ENCODE peak calls at places on chromosomes 5 and 9, in ten cellular contexts. P is GM23338, C is HCT116, X is spleen, A is stomach, D is sigmoid colon, H is SK-N-SH, R is vagina, V is K562, F is HL-60. J is an unnamed sample.

GRCh38 chr9:68779558-68780376 is 74.7 kb downstream of the PIP5K1B start:
- DNase-seq in P (peak), C (peak), X (peak), A (peak), D (peak), H (peak), R (no peak), V (peak), F (peak), J (peak)

GRCh38 chr9:105419981-105420597 is 27.7 kb upstream of the FSD1L start:
- DNase-seq in P (no peak), C (no peak), X (no peak), A (no peak), D (no peak), H (no peak), R (no peak), V (no peak), F (no peak), J (no peak)

GRCh38 chr5:107764282-107764681 is 93.5 kb upstream of the EFNA5 start:
- DNase-seq in P (no peak), C (no peak), X (no peak), A (no peak), D (no peak), H (no peak), R (no peak), V (no peak), F (no peak), J (no peak)

GRCh38 chr9:122580360-122580759 is 2.8 kb downstream of the OR1L8 start:
- DNase-seq in P (no peak), C (peak), X (no peak), A (no peak), D (no peak), H (no peak), R (no peak), V (peak), F (no peak), J (no peak)

GRCh38 chr9:124661184-124661755 is 109.8 kb downstream of the NR6A1 start:
- DNase-seq in P (no peak), C (no peak), X (no peak), A (no peak), D (no peak), H (no peak), R (no peak), V (peak), F (no peak), J (no peak)

GRCh38 chr5:158380661-158381060 is 521.7 kb upstream of the CLINT1 start:
- DNase-seq in P (no peak), C (no peak), X (no peak), A (no peak), D (no peak), H (no peak), R (no peak), V (no peak), F (no peak), J (no peak)

GRCh38 chr5:127754727-127755126 is 51.5 kb downstream of the CCDC192 start:
- DNase-seq in P (no peak), C (no peak), X (peak), A (peak), D (no peak), H (no peak), R (no peak), V (no peak), F (no peak), J (no peak)

GRCh38 chr9:88746029-88746743 is 211.2 kb downstream of the NXNL2 start:
- DNase-seq in P (no peak), C (no peak), X (peak), A (no peak), D (peak), H (no peak), R (no peak), V (no peak), F (no peak), J (no peak)

GRCh38 chr9:125904155-125904841 is 157.1 kb downstream of the PBX3 start:
- DNase-seq in P (no peak), C (no peak), X (no peak), A (no peak), D (no peak), H (no peak), R (no peak), V (no peak), F (peak), J (no peak)

GRCh38 chr5:80208337-80208736 is 47.5 kb downstream of the SERINC5 start:
- DNase-seq in P (no peak), C (no peak), X (no peak), A (no peak), D (no peak), H (no peak), R (no peak), V (no peak), F (no peak), J (no peak)

GRCh38 chr9:29332789-29333188 is 1759.5 kb upstream of the C9orf72 start:
- DNase-seq in P (no peak), C (peak), X (no peak), A (no peak), D (no peak), H (no peak), R (no peak), V (no peak), F (no peak), J (no peak)

GRCh38 chr9:70477907-70478480 is 63.5 kb upstream of the KLF9 start:
- DNase-seq in P (no peak), C (no peak), X (no peak), A (peak), D (peak), H (no peak), R (no peak), V (no peak), F (no peak), J (no peak)

GRCh38 chr5:91443761-91444467 is 60.8 kb upstream of the ARRDC3 start:
- DNase-seq in P (no peak), C (no peak), X (no peak), A (no peak), D (no peak), H (no peak), R (no peak), V (no peak), F (no peak), J (no peak)

GRCh38 chr9:36141288-36141687 is 4.8 kb downstream of the GLIPR2 start:
- DNase-seq in P (peak), C (no peak), X (peak), A (no peak), D (peak), H (peak), R (no peak), V (peak), F (no peak), J (no peak)

GRCh38 chr9:130304643-130305042 is 39.1 kb downstream of the HMCN2 start:
- DNase-seq in P (no peak), C (no peak), X (no peak), A (no peak), D (no peak), H (no peak), R (no peak), V (no peak), F (no peak), J (no peak)

GRCh38 chr5:89901983-89902382 is 507.6 kb downstream of the CETN3 start:
- DNase-seq in P (no peak), C (no peak), X (no peak), A (no peak), D (peak), H (no peak), R (no peak), V (no peak), F (no peak), J (no peak)

GRCh38 chr9:128920381-128921058 is at the start of gene PHYHD1:
- DNase-seq in P (no peak), C (no peak), X (no peak), A (peak), D (peak), H (no peak), R (no peak), V (no peak), F (no peak), J (peak)

GRCh38 chr9:107807183-107807582 is 317.6 kb upstream of the KLF4 start:
- DNase-seq in P (no peak), C (no peak), X (no peak), A (no peak), D (no peak), H (no peak), R (no peak), V (no peak), F (no peak), J (no peak)

GRCh38 chr9:1008256-1008655 is 31.8 kb downstream of the DMRT3 start:
- DNase-seq in P (no peak), C (no peak), X (no peak), A (no peak), D (no peak), H (no peak), R (no peak), V (no peak), F (no peak), J (no peak)

GRCh38 chr9:97990259-97990658 is 7.1 kb downstream of the ANP32B start:
- DNase-seq in P (peak), C (no peak), X (no peak), A (no peak), D (no peak), H (peak), R (no peak), V (peak), F (no peak), J (no peak)

GRCh38 chr9:75467141-75467540 is 378.8 kb downstream of the OSTF1 start:
- DNase-seq in P (no peak), C (no peak), X (no peak), A (no peak), D (no peak), H (peak), R (no peak), V (no peak), F (no peak), J (no peak)

GRCh38 chr9:89668216-89668867 is 63.5 kb downstream of the GADD45G start:
- DNase-seq in P (no peak), C (no peak), X (no peak), A (peak), D (no peak), H (no peak), R (no peak), V (no peak), F (no peak), J (no peak)

GRCh38 chr9:5310851-5311250 is 6.3 kb upstream of the RLN2 start:
- DNase-seq in P (no peak), C (no peak), X (no peak), A (no peak), D (no peak), H (no peak), R (no peak), V (no peak), F (no peak), J (no peak)

GRCh38 chr9:113650207-113651131 is 186.9 kb downstream of the RGS3 start:
- DNase-seq in P (peak), C (no peak), X (no peak), A (no peak), D (peak), H (no peak), R (no peak), V (no peak), F (no peak), J (no peak)

GRCh38 chr9:68887232-68887631 is 126.7 kb downstream of the PRKACG start:
- DNase-seq in P (no peak), C (no peak), X (no peak), A (no peak), D (no peak), H (no peak), R (no peak), V (no peak), F (peak), J (no peak)

GRCh38 chr9:7570107-7570720 is 229.4 kb downstream of the DMAC1 start:
- DNase-seq in P (peak), C (peak), X (no peak), A (peak), D (no peak), H (peak), R (no peak), V (peak), F (peak), J (peak)

GRCh38 chr5:94288937-94289336 is 329.5 kb downstream of the KIAA0825 start:
- DNase-seq in P (no peak), C (no peak), X (no peak), A (no peak), D (no peak), H (no peak), R (no peak), V (no peak), F (no peak), J (no peak)

GRCh38 chr9:129178579-129178909 is 483 bp upstream of the IER5L start:
- DNase-seq in P (no peak), C (no peak), X (no peak), A (no peak), D (no peak), H (no peak), R (no peak), V (no peak), F (no peak), J (no peak)

GRCh38 chr5:107542428-107542827 is 128.3 kb downstream of the EFNA5 start:
- DNase-seq in P (no peak), C (peak), X (no peak), A (peak), D (peak), H (peak), R (no peak), V (no peak), F (no peak), J (peak)

GRCh38 chr9:18970393-18970792 is 62.6 kb downstream of the SAXO1 start:
- DNase-seq in P (no peak), C (no peak), X (no peak), A (no peak), D (no peak), H (no peak), R (no peak), V (no peak), F (no peak), J (no peak)

GRCh38 chr5:137264573-137264972 is 234.6 kb downstream of the SPOCK1 start:
- DNase-seq in P (no peak), C (no peak), X (no peak), A (no peak), D (no peak), H (no peak), R (no peak), V (no peak), F (no peak), J (no peak)

GRCh38 chr9:134209731-134210311 is 45.5 kb upstream of the RNU6ATAC start:
- DNase-seq in P (no peak), C (no peak), X (peak), A (no peak), D (peak), H (peak), R (no peak), V (no peak), F (no peak), J (no peak)

GRCh38 chr5:16663848-16664247 is 47.1 kb upstream of the RETREG1 start:
- DNase-seq in P (no peak), C (no peak), X (no peak), A (no peak), D (no peak), H (no peak), R (no peak), V (no peak), F (no peak), J (no peak)

GRCh38 chr5:179152941-179153340 is 92.8 kb downstream of the ZNF354C start:
- DNase-seq in P (no peak), C (no peak), X (peak), A (no peak), D (no peak), H (no peak), R (no peak), V (no peak), F (no peak), J (no peak)

GRCh38 chr5:151051066-151051930 is 29.5 kb downstream of the TNIP1 start:
- DNase-seq in P (peak), C (peak), X (peak), A (peak), D (peak), H (peak), R (no peak), V (peak), F (peak), J (peak)

GRCh38 chr5:77632526-77633268 is 5.8 kb downstream of the OTP start:
- DNase-seq in P (peak), C (no peak), X (no peak), A (no peak), D (no peak), H (peak), R (no peak), V (no peak), F (no peak), J (no peak)

GRCh38 chr5:143106175-143106574 is 297.3 kb downstream of the NR3C1 start:
- DNase-seq in P (peak), C (no peak), X (no peak), A (peak), D (no peak), H (peak), R (no peak), V (peak), F (peak), J (no peak)

GRCh38 chr5:108382784-108383358 is 973 bp upstream of the FBXL17 start:
- DNase-seq in P (peak), C (no peak), X (no peak), A (no peak), D (no peak), H (peak), R (no peak), V (no peak), F (peak), J (no peak)

GRCh38 chr5:966941-967340 is 41.7 kb upstream of the NKD2 start:
- DNase-seq in P (no peak), C (no peak), X (no peak), A (no peak), D (no peak), H (no peak), R (peak), V (no peak), F (no peak), J (no peak)
- TF ChIP-seq POLR2AphosphoS5 in P (no peak), C (no peak), X (no peak), A (no peak), D (no peak), H (no peak), R (no peak), V (no peak), F (no peak), J (no peak)

GRCh38 chr9:116516456-116516855 is 170.6 kb upstream of the TRIM32 start:
- DNase-seq in P (no peak), C (no peak), X (no peak), A (no peak), D (no peak), H (no peak), R (no peak), V (no peak), F (no peak), J (no peak)
- TF ChIP-seq CTCF in P (no peak), C (no peak), X (no peak), A (no peak), D (no peak), H (no peak), R (no peak), V (no peak), F (no peak), J (no peak)

GRCh38 chr5:149457393-149457763 is 78.3 kb upstream of the IL17B start:
- DNase-seq in P (no peak), C (no peak), X (no peak), A (no peak), D (no peak), H (no peak), R (no peak), V (no peak), F (no peak), J (no peak)

GRCh38 chr5:149453618-149454415 is 74.7 kb upstream of the IL17B start:
- DNase-seq in P (no peak), C (no peak), X (no peak), A (no peak), D (no peak), H (no peak), R (no peak), V (no peak), F (no peak), J (no peak)

GRCh38 chr5:149455889-149456409 is 76.9 kb upstream of the IL17B start:
- DNase-seq in P (no peak), C (peak), X (no peak), A (no peak), D (peak), H (no peak), R (no peak), V (peak), F (no peak), J (no peak)

GRCh38 chr5:149459891-149460290 is 80.8 kb upstream of the IL17B start:
- DNase-seq in P (no peak), C (no peak), X (no peak), A (no peak), D (no peak), H (no peak), R (no peak), V (no peak), F (peak), J (no peak)

DNA sequence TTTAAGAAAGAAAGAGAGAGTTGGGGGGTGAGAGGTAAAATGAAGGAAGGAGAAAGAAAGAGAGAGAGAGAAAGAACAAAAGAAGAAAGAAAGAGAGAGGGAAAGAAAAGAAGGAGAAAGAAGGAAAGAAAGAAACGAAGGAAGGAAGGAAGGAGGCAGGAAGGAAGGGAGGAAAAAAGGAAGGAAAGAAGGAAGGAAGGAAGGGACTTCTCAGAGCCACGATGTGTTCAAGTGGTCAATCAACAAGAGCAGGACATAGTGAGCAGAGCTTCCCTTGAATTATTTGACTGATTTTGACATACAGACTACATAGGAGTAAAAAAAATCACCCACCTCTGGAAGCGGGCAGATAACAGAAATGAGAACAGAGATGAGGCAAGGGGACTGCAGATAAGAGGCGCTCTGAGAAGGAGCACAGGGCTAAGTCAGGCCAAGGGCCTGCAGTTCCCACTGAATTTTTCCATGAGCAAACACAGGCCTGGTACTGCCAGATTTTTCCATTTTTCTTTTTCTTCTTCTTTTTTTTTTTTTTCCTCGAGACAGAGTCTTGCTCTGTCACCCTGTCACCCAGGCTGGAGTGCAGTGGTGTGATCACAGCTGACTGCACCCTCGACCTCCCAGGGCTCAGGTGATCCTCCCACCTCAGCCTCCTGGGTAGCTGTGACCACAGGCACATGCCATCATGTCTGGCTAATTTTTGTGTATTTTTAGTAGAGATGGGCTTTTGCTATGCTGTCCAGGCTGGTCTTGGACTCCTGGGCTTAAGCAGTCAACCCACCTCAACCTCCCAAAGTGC is 77.7 kb upstream of the IL17B start:
- DNase-seq in P (no peak), C (no peak), X (no peak), A (no peak), D (no peak), H (peak), R (no peak), V (peak), F (no peak), J (no peak)
- TF ChIP-seq POLR2AphosphoS5 in P (no peak), C (no peak), X (no peak), A (no peak), D (peak), H (no peak), R (no peak), V (peak), F (no peak), J (no peak)

GRCh38 chr5:38316544-38317224 is 58.3 kb downstream of the EGFLAM start:
- DNase-seq in P (no peak), C (no peak), X (no peak), A (no peak), D (no peak), H (peak), R (no peak), V (no peak), F (no peak), J (no peak)
- TF ChIP-seq CTCF in P (no peak), C (no peak), X (no peak), A (no peak), D (no peak), H (peak), R (no peak), V (no peak), F (no peak), J (no peak)

GRCh38 chr9:137454506-137455360 is 4.4 kb downstream of the NSMF start:
- DNase-seq in P (peak), C (no peak), X (peak), A (peak), D (peak), H (peak), R (no peak), V (no peak), F (no peak), J (no peak)

GRCh38 chr9:137454145-137454505 is 5.0 kb downstream of the NSMF start:
- DNase-seq in P (peak), C (no peak), X (peak), A (peak), D (peak), H (peak), R (no peak), V (peak), F (peak), J (no peak)

GRCh38 chr9:137452761-137453642 is 6.1 kb downstream of the NSMF start:
- DNase-seq in P (no peak), C (no peak), X (peak), A (no peak), D (peak), H (no peak), R (no peak), V (no peak), F (no peak), J (no peak)

GRCh38 chr9:137451976-137452760 is 7.0 kb downstream of the NSMF start:
- DNase-seq in P (no peak), C (no peak), X (peak), A (no peak), D (peak), H (no peak), R (no peak), V (no peak), F (peak), J (no peak)

DNA sequence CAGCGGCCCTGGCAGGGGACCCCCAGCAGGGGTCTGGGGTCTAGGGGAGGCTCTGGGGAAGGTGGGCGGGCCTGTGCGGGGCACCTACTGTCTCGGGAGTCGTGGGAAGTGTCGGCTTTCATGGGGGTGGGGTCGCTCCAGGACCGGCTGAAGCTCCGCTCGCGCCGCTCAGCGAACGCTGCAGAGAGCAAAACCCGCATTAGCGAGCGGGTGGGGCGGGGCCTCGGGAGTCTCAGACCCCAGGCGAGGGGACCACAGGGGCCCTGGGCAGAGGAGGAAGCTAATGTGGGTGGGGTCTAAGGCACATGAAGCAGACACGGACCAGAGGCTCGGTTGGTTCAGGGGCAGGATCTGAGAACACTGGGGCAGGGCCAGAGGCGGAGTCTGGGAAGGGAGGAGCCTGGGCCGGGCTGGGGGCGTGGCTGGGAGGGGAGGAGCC is 5.5 kb downstream of the NSMF start:
- DNase-seq in P (peak), C (no peak), X (peak), A (peak), D (peak), H (peak), R (no peak), V (peak), F (peak), J (no peak)
- TF ChIP-seq POLR2AphosphoS5 in P (no peak), C (no peak), X (no peak), A (no peak), D (no peak), H (no peak), R (no peak), V (peak), F (peak), J (no peak)